ENCODE peak calls at places on chromosomes 11 and 22, in six cellular contexts. One of them, this sample, is unnamed.
A peak's percentile ranks its signal among the peaks of the same experiment; 100 is the strongest.

GRCh38 chr11:67996622-67997459 is 7.1 kb downstream of the UNC93B1 start:
- DNase-seq in HCT116: peak; percentile 89
- DNase-seq in PC-3: peak; percentile 56
- DNase-seq in neural progenitor cell: peak; percentile 86
- DNase-seq in GM23338: peak; percentile 95
- DNase-seq in GM23248: peak; percentile 73
- DNase-seq in this sample: peak; percentile 89

GRCh38 chr22:37428649-37429586 is 1.6 kb upstream of the ELFN2 start:
- DNase-seq in GM23248: peak; percentile 64
- DNase-seq in HCT116: peak; percentile 37
- DNase-seq in neural progenitor cell: peak; percentile 93
- DNase-seq in GM23338: peak; percentile 92
- DNase-seq in PC-3: no peak
- DNase-seq in this sample: peak; percentile 75

GRCh38 chr11:61011950-61012830 is 40.7 kb downstream of the CD6 start:
- DNase-seq in neural progenitor cell: peak; percentile 30
- DNase-seq in GM23248: no peak
- DNase-seq in PC-3: no peak
- DNase-seq in GM23338: no peak
- DNase-seq in HCT116: no peak
- DNase-seq in this sample: no peak

GRCh38 chr11:1087279-1087960 is 12.7 kb downstream of the MUC2 start:
- DNase-seq in PC-3: no peak
- DNase-seq in HCT116: no peak
- DNase-seq in neural progenitor cell: no peak
- DNase-seq in GM23338: no peak
- DNase-seq in GM23248: no peak
- DNase-seq in this sample: no peak

GRCh38 chr11:103338621-103339484 is 229.6 kb downstream of the DYNC2H1 start:
- DNase-seq in neural progenitor cell: peak; percentile 44
- DNase-seq in GM23338: peak; percentile 62
- DNase-seq in GM23248: peak; percentile 68
- DNase-seq in PC-3: peak; percentile 48
- DNase-seq in HCT116: no peak
- DNase-seq in this sample: no peak

GRCh38 chr11:97000481-97000880 is 610.7 kb downstream of the JRKL start:
- DNase-seq in PC-3: no peak
- DNase-seq in GM23338: peak; percentile 9
- DNase-seq in neural progenitor cell: no peak
- DNase-seq in HCT116: no peak
- DNase-seq in GM23248: no peak
- DNase-seq in this sample: no peak

GRCh38 chr11:117855452-117855851 is 21.0 kb downstream of the FXYD6 start:
- DNase-seq in GM23248: no peak
- DNase-seq in HCT116: no peak
- DNase-seq in GM23338: peak; percentile 37
- DNase-seq in PC-3: no peak
- DNase-seq in neural progenitor cell: no peak
- DNase-seq in this sample: no peak

GRCh38 chr22:49551446-49551845 is 276.2 kb downstream of the BRD1 start:
- DNase-seq in GM23338: no peak
- DNase-seq in neural progenitor cell: no peak
- DNase-seq in GM23248: no peak
- DNase-seq in PC-3: no peak
- DNase-seq in HCT116: no peak
- DNase-seq in this sample: no peak

GRCh38 chr22:19619144-19620009 is 94.9 kb upstream of the SEPTIN5 start:
- DNase-seq in HCT116: no peak
- DNase-seq in neural progenitor cell: no peak
- DNase-seq in GM23338: no peak
- DNase-seq in GM23248: no peak
- DNase-seq in PC-3: no peak
- DNase-seq in this sample: peak; percentile 92

GRCh38 chr22:26610983-26611382 is 6.8 kb downstream of the CRYBB1 start:
- DNase-seq in PC-3: peak; percentile 37
- DNase-seq in neural progenitor cell: no peak
- DNase-seq in GM23338: no peak
- DNase-seq in HCT116: no peak
- DNase-seq in GM23248: peak; percentile 47
- DNase-seq in this sample: no peak

GRCh38 chr22:20546541-20546950 is 39.1 kb downstream of the MED15 start:
- DNase-seq in PC-3: no peak
- DNase-seq in GM23248: no peak
- DNase-seq in neural progenitor cell: no peak
- DNase-seq in GM23338: no peak
- DNase-seq in HCT116: no peak
- DNase-seq in this sample: no peak

GRCh38 chr11:23023319-23023718 is 163.0 kb upstream of the CCDC179 start:
- DNase-seq in neural progenitor cell: no peak
- DNase-seq in GM23338: no peak
- DNase-seq in GM23248: no peak
- DNase-seq in PC-3: peak; percentile 19
- DNase-seq in HCT116: no peak
- DNase-seq in this sample: no peak

GRCh38 chr11:35322321-35322979 is 96.9 kb downstream of the SLC1A2 start:
- DNase-seq in GM23248: no peak
- DNase-seq in GM23338: no peak
- DNase-seq in HCT116: no peak
- DNase-seq in neural progenitor cell: no peak
- DNase-seq in PC-3: no peak
- DNase-seq in this sample: no peak

DNA sequence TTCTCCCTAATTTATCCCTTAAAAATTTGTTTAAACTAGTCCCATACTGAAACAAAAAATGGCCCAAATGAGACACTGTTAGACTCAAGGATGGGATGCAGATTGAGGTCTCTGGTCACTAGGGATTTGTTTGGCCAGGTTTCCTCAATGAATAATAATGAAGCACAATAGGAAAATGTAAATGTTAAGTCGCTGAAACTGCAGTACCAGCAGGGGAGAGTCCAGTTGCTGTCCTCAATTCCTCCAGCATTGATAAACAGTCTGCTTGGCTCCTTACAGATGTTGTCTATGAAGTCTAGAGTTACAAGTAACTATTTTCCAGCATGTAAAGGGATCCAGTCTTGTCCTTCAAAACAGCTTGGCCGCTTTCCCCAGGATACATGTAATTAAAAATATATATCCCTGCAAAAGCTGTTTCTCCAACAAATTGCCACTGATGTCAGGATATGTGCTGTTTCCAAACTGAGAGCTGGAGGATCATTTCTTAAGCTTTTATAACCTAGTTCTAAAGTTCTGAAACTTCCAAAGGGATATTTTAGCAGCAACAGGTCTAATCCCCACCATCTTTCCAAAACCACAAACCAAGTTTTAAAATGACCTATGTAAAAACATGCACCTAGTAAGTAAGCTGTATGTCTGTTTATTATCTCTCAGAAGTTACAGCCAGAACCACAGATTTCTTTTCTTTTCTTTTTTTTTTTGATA is 2.1 kb downstream of the FZD4 start:
- DNase-seq in neural progenitor cell: no peak
- DNase-seq in GM23338: peak; percentile 28
- DNase-seq in GM23248: peak; percentile 66
- DNase-seq in HCT116: no peak
- DNase-seq in PC-3: no peak
- DNase-seq in this sample: no peak
- H3K4me2 ChIP-seq in neural progenitor cell: peak overlapping the region; percentile 11
- H3K4me2 ChIP-seq in GM23338: peak overlapping the region; percentile 13
- H3K4me2 ChIP-seq in GM23248: peak overlapping the region; percentile 86
- H3K4me2 ChIP-seq in HCT116: no peak overlapping the region
- H3K4me2 ChIP-seq in PC-3: peak overlapping the region; percentile 89
- H3K4me2 ChIP-seq in this sample: no peak overlapping the region

GRCh38 chr11:43830928-43831440 is 49.6 kb upstream of the ALKBH3 start:
- DNase-seq in GM23338: no peak
- DNase-seq in HCT116: peak; percentile 98
- DNase-seq in neural progenitor cell: no peak
- DNase-seq in GM23248: peak; percentile 100
- DNase-seq in PC-3: peak; percentile 97
- DNase-seq in this sample: no peak
- TF ChIP-seq EZH2phosphoT487 in GM23338: no peak
- TF ChIP-seq EZH2phosphoT487 in HCT116: no peak
- TF ChIP-seq EZH2phosphoT487 in neural progenitor cell: no peak
- TF ChIP-seq EZH2phosphoT487 in GM23248: no peak
- TF ChIP-seq EZH2phosphoT487 in PC-3: no peak
- TF ChIP-seq EZH2phosphoT487 in this sample: no peak

DNA sequence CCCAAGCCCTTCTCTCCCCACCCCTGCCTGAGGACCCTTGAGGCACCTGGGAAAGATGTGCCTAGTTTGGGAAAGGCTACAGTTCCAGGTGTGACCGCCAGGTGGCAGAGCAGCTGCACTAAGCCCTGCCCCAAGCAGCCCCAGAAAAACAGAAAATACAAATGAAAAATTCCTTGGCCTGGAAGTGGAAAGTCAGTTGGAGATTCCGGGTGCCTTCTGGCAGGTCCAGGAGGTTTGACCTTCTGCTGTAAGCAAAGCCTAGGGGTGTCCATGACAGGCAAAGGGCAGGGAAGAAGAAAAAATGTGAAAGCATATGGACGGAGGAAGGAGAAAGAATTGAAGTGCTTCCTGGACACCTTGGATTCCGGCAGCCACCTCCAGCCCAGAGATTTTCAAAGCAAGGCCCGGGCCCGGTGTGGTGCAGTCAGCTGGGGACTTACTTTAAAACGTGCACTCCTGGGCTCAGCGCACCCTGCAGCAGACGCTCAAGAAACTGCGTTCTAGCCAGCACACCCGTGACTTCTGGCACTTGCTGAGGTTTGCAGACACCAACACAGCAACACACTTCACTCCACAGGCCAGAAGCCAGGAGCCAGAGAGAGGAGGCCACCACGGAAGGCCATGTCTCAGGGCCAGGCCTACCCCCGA is 37.3 kb upstream of the SLC22A12 start:
- DNase-seq in PC-3: peak; percentile 65
- DNase-seq in HCT116: no peak
- DNase-seq in neural progenitor cell: peak; percentile 72
- DNase-seq in GM23248: peak; percentile 66
- DNase-seq in GM23338: peak; percentile 86
- DNase-seq in this sample: peak; percentile 59
- H3K27ac ChIP-seq in PC-3: no peak overlapping the region
- H3K27ac ChIP-seq in HCT116: no peak overlapping the region
- H3K27ac ChIP-seq in neural progenitor cell: no peak overlapping the region
- H3K27ac ChIP-seq in GM23248: no peak overlapping the region
- H3K27ac ChIP-seq in GM23338: no peak overlapping the region
- H3K27ac ChIP-seq in this sample: no peak overlapping the region

GRCh38 chr22:38452373-38453064 is 2.5 kb downstream of the KCNJ4 start:
- DNase-seq in GM23248: peak; percentile 64
- DNase-seq in GM23338: peak; percentile 46
- DNase-seq in neural progenitor cell: no peak
- DNase-seq in HCT116: no peak
- DNase-seq in PC-3: no peak
- DNase-seq in this sample: no peak

GRCh38 chr22:38455063-38455529 is at the start of gene KCNJ4:
- DNase-seq in GM23248: no peak
- DNase-seq in neural progenitor cell: no peak
- DNase-seq in HCT116: no peak
- DNase-seq in GM23338: no peak
- DNase-seq in PC-3: no peak
- DNase-seq in this sample: no peak

GRCh38 chr22:38453065-38453672 is 1.8 kb downstream of the KCNJ4 start:
- DNase-seq in GM23338: no peak
- DNase-seq in PC-3: no peak
- DNase-seq in GM23248: no peak
- DNase-seq in HCT116: no peak
- DNase-seq in neural progenitor cell: no peak
- DNase-seq in this sample: no peak

GRCh38 chr22:38454361-38455062 is 487 bp downstream of the KCNJ4 start:
- DNase-seq in GM23338: no peak
- DNase-seq in PC-3: no peak
- DNase-seq in HCT116: no peak
- DNase-seq in neural progenitor cell: peak; percentile 62
- DNase-seq in GM23248: peak; percentile 17
- DNase-seq in this sample: peak; percentile 26

DNA sequence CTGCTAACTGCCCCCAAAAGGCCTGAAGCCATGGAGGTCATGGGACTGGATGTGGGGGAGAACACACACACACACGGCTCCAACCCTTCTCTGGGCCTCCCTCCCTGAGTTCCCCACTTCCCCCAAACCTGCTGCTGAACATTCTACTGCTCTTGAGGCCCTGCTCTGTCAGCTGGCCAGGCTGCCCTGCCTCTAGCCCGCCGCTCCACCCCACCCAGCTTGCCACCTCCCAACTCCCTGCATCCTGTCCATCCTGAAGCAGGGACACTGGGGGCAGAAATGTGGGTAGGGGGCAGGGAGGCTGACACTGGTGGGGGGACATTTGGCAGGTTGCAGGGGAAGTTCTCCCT is 1.0 kb downstream of the KCNJ4 start:
- DNase-seq in GM23338: no peak
- DNase-seq in HCT116: no peak
- DNase-seq in GM23248: no peak
- DNase-seq in PC-3: no peak
- DNase-seq in neural progenitor cell: no peak
- DNase-seq in this sample: no peak
- H3K4me2 ChIP-seq in GM23338: peak overlapping the region; percentile 80
- H3K4me2 ChIP-seq in HCT116: no peak overlapping the region
- H3K4me2 ChIP-seq in GM23248: no peak overlapping the region
- H3K4me2 ChIP-seq in PC-3: no peak overlapping the region
- H3K4me2 ChIP-seq in neural progenitor cell: peak overlapping the region; percentile 88
- H3K4me2 ChIP-seq in this sample: no peak overlapping the region

This sample was measured in OCI-LY7.